ENCODE peak calls at places on chromosomes 11 and 22, in five cellular contexts. G is heart left ventricle, T is spleen, Z is vagina, Q is ovary. X is an unnamed sample. For H3K4me1, the result is how much of the 10 kb centered on the place peaks cover.

GRCh38 chr22:44915441-44915840 is 94.4 kb downstream of the PHF21B start:
- DNase-seq in T (peak), Z (no peak), Q (no peak), G (peak), X (no peak)

GRCh38 chr11:70005107-70005818 is 72.9 kb upstream of the ANO1 start:
- DNase-seq in T (no peak), G (no peak), Q (no peak), Z (no peak), X (no peak)

GRCh38 chr11:47161134-47161854 is 15.4 kb downstream of the ARFGAP2 start:
- DNase-seq in Z (no peak), T (no peak), Q (peak), G (peak), X (peak)

GRCh38 chr11:134994431-134994830 is 582.4 kb upstream of the B3GAT1 start:
- DNase-seq in T (no peak), Q (no peak), Z (no peak), G (no peak), X (no peak)

GRCh38 chr11:118610773-118611432 is 3.5 kb downstream of the PHLDB1 start:
- DNase-seq in T (peak), Q (peak), G (peak), Z (no peak), X (peak)

GRCh38 chr11:121337078-121337477 is 44.5 kb downstream of the SC5D start:
- DNase-seq in Z (no peak), Q (no peak), T (no peak), G (no peak), X (no peak)

GRCh38 chr11:1946812-1947480 is at the start of gene MRPL23:
- DNase-seq in T (peak), Z (no peak), Q (peak), G (peak), X (peak)

GRCh38 chr11:122717264-122717867 is 61.8 kb downstream of the UBASH3B start:
- DNase-seq in T (peak), G (no peak), Z (no peak), Q (no peak), X (no peak)

GRCh38 chr11:134418119-134418840 is 6.2 kb upstream of the B3GAT1 start:
- DNase-seq in T (peak), Z (no peak), Q (no peak), G (no peak), X (no peak)

GRCh38 chr22:26656896-26657851 is at the start of gene MIAT:
- DNase-seq in Z (no peak), G (peak), Q (no peak), T (peak), X (peak)

GRCh38 chr11:80595011-80595410 is 1154.2 kb upstream of the TENM4 start:
- DNase-seq in T (no peak), Z (no peak), G (no peak), Q (no peak), X (no peak)

GRCh38 chr11:13647391-13647790 is 21.1 kb upstream of the FAR1 start:
- DNase-seq in G (no peak), T (no peak), Z (no peak), Q (no peak), X (no peak)
- H3K4me1 ChIP-seq in G (under half), T (under half), Z (under half), Q (under half), X (half or more)

GRCh38 chr11:57566564-57567209 is 785 bp downstream of the UBE2L6 start:
- DNase-seq in G (no peak), Q (no peak), T (no peak), Z (no peak), X (no peak)
- TF ChIP-seq POLR2A in G (no peak), Q (no peak), T (no peak), Z (no peak), X (no peak)

DNA sequence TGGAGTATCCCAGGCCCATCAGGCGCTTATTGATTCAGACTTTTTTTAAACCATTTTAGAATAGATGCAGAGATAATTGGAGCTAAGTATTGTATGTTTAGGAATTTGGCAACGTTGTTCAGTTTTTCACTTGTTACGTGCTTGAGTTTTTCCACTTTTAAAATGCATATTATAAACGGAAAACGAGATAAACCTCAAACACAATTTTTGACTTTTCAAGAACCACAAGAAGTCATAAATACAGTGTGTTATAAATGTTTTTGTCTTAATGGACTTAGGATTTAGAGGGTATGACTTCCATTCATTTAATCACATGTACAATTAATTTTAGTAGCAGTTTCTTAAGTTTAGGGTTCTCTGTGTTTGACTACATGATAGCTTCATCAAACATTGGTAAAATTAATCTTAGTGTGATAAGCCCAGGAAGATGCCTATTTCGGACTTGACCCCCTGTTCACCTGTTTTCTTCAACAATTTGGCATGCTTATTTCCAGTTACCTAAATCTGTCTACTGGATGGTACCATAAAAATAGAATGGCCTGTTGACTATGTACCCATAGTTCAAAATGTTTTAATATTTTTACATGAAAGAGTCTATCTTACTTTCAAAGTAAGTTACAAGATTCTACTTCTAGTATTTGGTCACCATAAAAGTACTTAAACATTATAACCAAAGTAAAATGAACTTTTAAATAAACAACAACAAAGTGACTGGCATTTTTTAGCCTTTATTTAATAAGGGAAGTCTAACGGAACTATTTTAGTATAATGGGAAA is 1.3 kb downstream of the ZC3H12C start:
- DNase-seq in G (no peak), Z (no peak), Q (no peak), T (no peak), X (no peak)
- H3K4me3 ChIP-seq in G (peak), Z (peak), Q (peak), T (peak), X (no peak)

GRCh38 chr11:45089251-45089650 is 57.2 kb upstream of the PRDM11 start:
- DNase-seq in T (no peak), Z (peak), Q (peak), G (peak), X (peak)
- H3K4me1 ChIP-seq in T (under half), Z (half or more), Q (under half), G (half or more), X (under half)

GRCh38 chr11:235998-236773 is at the start of gene SIRT3:
- DNase-seq in T (peak), Q (peak), G (peak), Z (no peak), X (peak)
- TF ChIP-seq POLR2A in T (no peak), Q (peak), G (no peak), Z (no peak), X (peak)

X was measured in body of pancreas.